ENCODE peak calls at places on chromosomes 4 and X, in seven cellular contexts. K, Q, C, G, O, Y and R are unnamed samples.

GRCh38 chrX:118228456-118228855 is 111.8 kb upstream of the KLHL13 start:
- DNase-seq in K (no peak), Q (no peak), C (no peak), G (no peak), O (no peak), Y (no peak), R (no peak)

GRCh38 chr4:139988863-139989765 is 164.9 kb downstream of the MAML3 start:
- DNase-seq in K (no peak), Q (no peak), C (peak), G (no peak), O (no peak), Y (peak), R (peak)

GRCh38 chr4:185634066-185634652 is 98.9 kb upstream of the PDLIM3 start:
- DNase-seq in K (no peak), Q (no peak), C (no peak), G (no peak), O (no peak), Y (no peak), R (peak)

GRCh38 chr4:173330590-173330989 is 3.6 kb downstream of the HMGB2 start:
- DNase-seq in K (no peak), Q (no peak), C (no peak), G (no peak), O (no peak), Y (no peak), R (no peak)

GRCh38 chr4:8324640-8325239 is 55.2 kb downstream of the HTRA3 start:
- DNase-seq in K (no peak), Q (no peak), C (no peak), G (no peak), O (no peak), Y (no peak), R (no peak)

GRCh38 chrX:53481816-53482485 is 47.8 kb upstream of the HSD17B10 start:
- DNase-seq in K (peak), Q (peak), C (no peak), G (peak), O (no peak), Y (peak), R (peak)

GRCh38 chrX:133497356-133497755 is 82.1 kb upstream of the GPC4 start:
- DNase-seq in K (no peak), Q (no peak), C (no peak), G (no peak), O (no peak), Y (no peak), R (no peak)

GRCh38 chr4:140049924-140050681 is 103.9 kb downstream of the MAML3 start:
- DNase-seq in K (no peak), Q (peak), C (no peak), G (peak), O (no peak), Y (peak), R (peak)

GRCh38 chr4:158970786-158971185 is 132.1 kb upstream of the RAPGEF2 start:
- DNase-seq in K (no peak), Q (no peak), C (no peak), G (no peak), O (no peak), Y (no peak), R (no peak)

GRCh38 chr4:76956961-76957738 is 7.6 kb downstream of the SEPTIN11 start:
- DNase-seq in K (no peak), Q (no peak), C (no peak), G (no peak), O (no peak), Y (no peak), R (no peak)

GRCh38 chr4:24777528-24777927 is 17.8 kb upstream of the SOD3 start:
- DNase-seq in K (no peak), Q (no peak), C (no peak), G (no peak), O (no peak), Y (peak), R (no peak)

GRCh38 chrX:52424658-52425057 is 55.8 kb downstream of the XAGE2 start:
- DNase-seq in K (no peak), Q (no peak), C (no peak), G (no peak), O (no peak), Y (peak), R (peak)

GRCh38 chr4:6884341-6884870 is 25.2 kb upstream of the TBC1D14 start:
- DNase-seq in K (no peak), Q (no peak), C (no peak), G (no peak), O (no peak), Y (no peak), R (no peak)

GRCh38 chr4:73142995-73143547 is 73.6 kb upstream of the COX18 start:
- DNase-seq in K (no peak), Q (no peak), C (no peak), G (no peak), O (no peak), Y (no peak), R (peak)
- TF ChIP-seq CTCF in K (no peak), Q (no peak), C (no peak), G (peak), O (no peak), Y (peak), R (peak)

GRCh38 chr4:116599859-116600258 is 485.5 kb downstream of the TRAM1L1 start:
- DNase-seq in K (no peak), Q (no peak), C (no peak), G (no peak), O (no peak), Y (no peak), R (no peak)
- TF ChIP-seq CTCF in K (no peak), Q (no peak), C (no peak), G (peak), O (no peak), Y (no peak), R (no peak)

GRCh38 chr4:43782391-43782790 is 666.2 kb downstream of the KCTD8 start:
- DNase-seq in K (no peak), Q (no peak), C (no peak), G (no peak), O (no peak), Y (no peak), R (no peak)
- TF ChIP-seq CTCF in K (no peak), Q (no peak), C (no peak), G (no peak), O (no peak), Y (no peak), R (no peak)

GRCh38 chr4:146124023-146124680 is 51.4 kb upstream of the LSM6 start:
- DNase-seq in K (no peak), Q (peak), C (no peak), G (no peak), O (no peak), Y (no peak), R (no peak)
- TF ChIP-seq CTCF in K (no peak), Q (peak), C (no peak), G (peak), O (no peak), Y (no peak), R (no peak)